ENCODE peak calls at places on chromosomes 11 and 22, in ten cellular contexts. One of them, this sample, is unnamed.

GRCh38 chr11:76622481-76623094 is 48.0 kb downstream of the LRRC32 start:
- DNase-seq in heart right ventricle: no peak
- DNase-seq in IMR-90: no peak
- DNase-seq in BJ: no peak
- DNase-seq in endothelial cell of umbilical vein: no peak
- DNase-seq in thoracic aorta: no peak
- DNase-seq in dorsolateral prefrontal cortex: peak; percentile 7
- DNase-seq in A549: no peak
- DNase-seq in fibroblast of pulmonary artery: no peak
- DNase-seq in HCT116: no peak
- DNase-seq in this sample: no peak

GRCh38 chr11:117189191-117189940 is 9.8 kb upstream of the TAGLN start:
- DNase-seq in heart right ventricle: no peak
- DNase-seq in IMR-90: no peak
- DNase-seq in BJ: no peak
- DNase-seq in endothelial cell of umbilical vein: no peak
- DNase-seq in thoracic aorta: no peak
- DNase-seq in dorsolateral prefrontal cortex: no peak
- DNase-seq in A549: no peak
- DNase-seq in fibroblast of pulmonary artery: no peak
- DNase-seq in HCT116: no peak
- DNase-seq in this sample: no peak

GRCh38 chr11:41245704-41246398 is 213.6 kb downstream of the LRRC4C start:
- DNase-seq in heart right ventricle: no peak
- DNase-seq in IMR-90: no peak
- DNase-seq in BJ: no peak
- DNase-seq in endothelial cell of umbilical vein: no peak
- DNase-seq in thoracic aorta: no peak
- DNase-seq in dorsolateral prefrontal cortex: no peak
- DNase-seq in A549: no peak
- DNase-seq in fibroblast of pulmonary artery: no peak
- DNase-seq in HCT116: no peak
- DNase-seq in this sample: no peak

GRCh38 chr11:36066891-36067290 is 123.0 kb downstream of the LDLRAD3 start:
- DNase-seq in heart right ventricle: no peak
- DNase-seq in IMR-90: no peak
- DNase-seq in BJ: no peak
- DNase-seq in endothelial cell of umbilical vein: no peak
- DNase-seq in thoracic aorta: no peak
- DNase-seq in dorsolateral prefrontal cortex: no peak
- DNase-seq in A549: no peak
- DNase-seq in fibroblast of pulmonary artery: no peak
- DNase-seq in HCT116: no peak
- DNase-seq in this sample: no peak

GRCh38 chr11:36478700-36479329 is 31.3 kb downstream of the TRAF6 start:
- DNase-seq in heart right ventricle: no peak
- DNase-seq in IMR-90: peak; percentile 59
- DNase-seq in BJ: no peak
- DNase-seq in endothelial cell of umbilical vein: peak; percentile 60
- DNase-seq in thoracic aorta: no peak
- DNase-seq in dorsolateral prefrontal cortex: peak; percentile 71
- DNase-seq in A549: peak; percentile 60
- DNase-seq in fibroblast of pulmonary artery: peak; percentile 80
- DNase-seq in HCT116: peak; percentile 22
- DNase-seq in this sample: no peak

GRCh38 chr11:103850419-103851165 is 185.8 kb upstream of the DDI1 start:
- DNase-seq in heart right ventricle: no peak
- DNase-seq in IMR-90: peak; percentile 36
- DNase-seq in BJ: no peak
- DNase-seq in endothelial cell of umbilical vein: no peak
- DNase-seq in thoracic aorta: no peak
- DNase-seq in dorsolateral prefrontal cortex: no peak
- DNase-seq in A549: no peak
- DNase-seq in fibroblast of pulmonary artery: no peak
- DNase-seq in HCT116: no peak
- DNase-seq in this sample: no peak

GRCh38 chr11:75301602-75302345 is 49.7 kb downstream of the ARRB1 start:
- DNase-seq in heart right ventricle: no peak
- DNase-seq in IMR-90: no peak
- DNase-seq in BJ: no peak
- DNase-seq in endothelial cell of umbilical vein: peak; percentile 46
- DNase-seq in thoracic aorta: no peak
- DNase-seq in dorsolateral prefrontal cortex: no peak
- DNase-seq in A549: no peak
- DNase-seq in fibroblast of pulmonary artery: no peak
- DNase-seq in HCT116: no peak
- DNase-seq in this sample: no peak

GRCh38 chr11:30045144-30045543 is 28.3 kb upstream of the KCNA4 start:
- DNase-seq in heart right ventricle: no peak
- DNase-seq in IMR-90: no peak
- DNase-seq in BJ: no peak
- DNase-seq in endothelial cell of umbilical vein: no peak
- DNase-seq in thoracic aorta: no peak
- DNase-seq in dorsolateral prefrontal cortex: no peak
- DNase-seq in A549: no peak
- DNase-seq in fibroblast of pulmonary artery: no peak
- DNase-seq in HCT116: no peak
- DNase-seq in this sample: no peak

GRCh38 chr11:11584446-11584810 is 37.4 kb downstream of the GALNT18 start:
- DNase-seq in heart right ventricle: no peak
- DNase-seq in IMR-90: peak; percentile 97
- DNase-seq in BJ: peak; percentile 49
- DNase-seq in endothelial cell of umbilical vein: no peak
- DNase-seq in thoracic aorta: no peak
- DNase-seq in dorsolateral prefrontal cortex: no peak
- DNase-seq in A549: peak; percentile 80
- DNase-seq in fibroblast of pulmonary artery: peak; percentile 27
- DNase-seq in HCT116: peak; percentile 41
- DNase-seq in this sample: peak; percentile 62

GRCh38 chr11:115884800-115885445 is 380.7 kb upstream of the CADM1 start:
- DNase-seq in heart right ventricle: no peak
- DNase-seq in IMR-90: no peak
- DNase-seq in BJ: no peak
- DNase-seq in endothelial cell of umbilical vein: no peak
- DNase-seq in thoracic aorta: no peak
- DNase-seq in dorsolateral prefrontal cortex: no peak
- DNase-seq in A549: no peak
- DNase-seq in fibroblast of pulmonary artery: no peak
- DNase-seq in HCT116: no peak
- DNase-seq in this sample: no peak

GRCh38 chr11:26043665-26044064 is 288.3 kb upstream of the ANO3 start:
- DNase-seq in heart right ventricle: no peak
- DNase-seq in IMR-90: no peak
- DNase-seq in BJ: no peak
- DNase-seq in endothelial cell of umbilical vein: no peak
- DNase-seq in thoracic aorta: no peak
- DNase-seq in dorsolateral prefrontal cortex: no peak
- DNase-seq in A549: no peak
- DNase-seq in fibroblast of pulmonary artery: no peak
- DNase-seq in HCT116: no peak
- DNase-seq in this sample: no peak

GRCh38 chr11:26045082-26045481 is 286.8 kb upstream of the ANO3 start:
- DNase-seq in heart right ventricle: no peak
- DNase-seq in IMR-90: peak; percentile 12
- DNase-seq in BJ: no peak
- DNase-seq in endothelial cell of umbilical vein: no peak
- DNase-seq in thoracic aorta: no peak
- DNase-seq in dorsolateral prefrontal cortex: no peak
- DNase-seq in A549: no peak
- DNase-seq in fibroblast of pulmonary artery: no peak
- DNase-seq in HCT116: no peak
- DNase-seq in this sample: peak; percentile 21

GRCh38 chr11:26044389-26044788 is 287.5 kb upstream of the ANO3 start:
- DNase-seq in heart right ventricle: no peak
- DNase-seq in IMR-90: no peak
- DNase-seq in BJ: no peak
- DNase-seq in endothelial cell of umbilical vein: no peak
- DNase-seq in thoracic aorta: no peak
- DNase-seq in dorsolateral prefrontal cortex: no peak
- DNase-seq in A549: no peak
- DNase-seq in fibroblast of pulmonary artery: no peak
- DNase-seq in HCT116: no peak
- DNase-seq in this sample: no peak

GRCh38 chr11:26040339-26040738 is 291.6 kb upstream of the ANO3 start:
- DNase-seq in heart right ventricle: no peak
- DNase-seq in IMR-90: no peak
- DNase-seq in BJ: no peak
- DNase-seq in endothelial cell of umbilical vein: no peak
- DNase-seq in thoracic aorta: no peak
- DNase-seq in dorsolateral prefrontal cortex: no peak
- DNase-seq in A549: no peak
- DNase-seq in fibroblast of pulmonary artery: no peak
- DNase-seq in HCT116: no peak
- DNase-seq in this sample: no peak

GRCh38 chr11:26042113-26042512 is 289.8 kb upstream of the ANO3 start:
- DNase-seq in heart right ventricle: no peak
- DNase-seq in IMR-90: no peak
- DNase-seq in BJ: no peak
- DNase-seq in endothelial cell of umbilical vein: no peak
- DNase-seq in thoracic aorta: no peak
- DNase-seq in dorsolateral prefrontal cortex: no peak
- DNase-seq in A549: no peak
- DNase-seq in fibroblast of pulmonary artery: no peak
- DNase-seq in HCT116: no peak
- DNase-seq in this sample: no peak
- H3K4me3 ChIP-seq in heart right ventricle: no peak overlapping the region
- H3K4me3 ChIP-seq in IMR-90: no peak overlapping the region
- H3K4me3 ChIP-seq in BJ: no peak overlapping the region
- H3K4me3 ChIP-seq in endothelial cell of umbilical vein: no peak overlapping the region
- H3K4me3 ChIP-seq in thoracic aorta: no peak overlapping the region
- H3K4me3 ChIP-seq in dorsolateral prefrontal cortex: no peak overlapping the region
- H3K4me3 ChIP-seq in A549: no peak overlapping the region
- H3K4me3 ChIP-seq in fibroblast of pulmonary artery: no peak overlapping the region
- H3K4me3 ChIP-seq in HCT116: no peak overlapping the region
- H3K4me3 ChIP-seq in this sample: no peak overlapping the region

DNA sequence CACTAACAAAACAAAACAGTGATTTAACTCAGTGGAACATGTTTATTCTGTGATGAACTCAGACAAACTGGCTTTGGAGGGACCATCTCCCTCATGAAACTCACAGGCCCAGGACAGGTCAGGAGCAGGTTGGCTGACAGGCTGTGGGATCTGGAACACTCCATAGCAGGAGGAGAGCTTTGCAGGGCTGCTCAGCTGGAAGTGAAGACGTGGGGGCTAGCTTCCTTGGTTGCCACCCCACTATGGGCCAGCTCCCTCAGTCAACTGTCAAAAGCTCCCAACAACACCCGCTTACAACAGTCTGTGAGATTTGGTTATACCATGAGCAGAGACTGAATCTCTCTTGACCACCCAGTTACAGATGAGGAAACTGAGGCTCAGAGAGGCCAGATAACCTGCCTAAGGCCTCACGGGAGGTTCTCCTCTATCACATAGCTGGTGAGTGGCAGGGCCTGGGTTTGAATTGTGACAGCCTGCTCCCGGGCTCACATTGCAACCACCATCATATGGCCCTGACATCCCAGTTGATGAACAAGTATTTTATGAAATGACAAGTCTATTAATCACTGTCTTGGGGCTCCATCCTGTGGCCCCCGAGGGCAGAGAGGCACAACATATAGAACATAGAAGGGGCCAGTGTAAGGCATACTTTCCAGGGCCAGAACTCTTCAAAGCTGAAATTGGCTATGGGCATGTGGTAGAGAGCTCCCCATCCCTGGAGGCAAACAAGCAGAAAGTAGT is 473.4 kb downstream of the MN1 start:
- DNase-seq in heart right ventricle: no peak
- DNase-seq in IMR-90: no peak
- DNase-seq in BJ: no peak
- DNase-seq in endothelial cell of umbilical vein: no peak
- DNase-seq in thoracic aorta: no peak
- DNase-seq in dorsolateral prefrontal cortex: no peak
- DNase-seq in A549: peak; percentile 7
- DNase-seq in fibroblast of pulmonary artery: no peak
- DNase-seq in HCT116: no peak
- DNase-seq in this sample: no peak
- TF ChIP-seq CTCF in heart right ventricle: no peak
- TF ChIP-seq CTCF in IMR-90: no peak
- TF ChIP-seq CTCF in BJ: no peak
- TF ChIP-seq CTCF in endothelial cell of umbilical vein: no peak
- TF ChIP-seq CTCF in thoracic aorta: no peak
- TF ChIP-seq CTCF in dorsolateral prefrontal cortex: no peak
- TF ChIP-seq CTCF in A549: peak; percentile 9
- TF ChIP-seq CTCF in fibroblast of pulmonary artery: no peak
- TF ChIP-seq CTCF in HCT116: no peak
- TF ChIP-seq CTCF in this sample: no peak

GRCh38 chr11:88178211-88178610 is 3.0 kb upstream of the RAB38 start:
- DNase-seq in heart right ventricle: no peak
- DNase-seq in IMR-90: peak; percentile 32
- DNase-seq in BJ: no peak
- DNase-seq in endothelial cell of umbilical vein: no peak
- DNase-seq in thoracic aorta: no peak
- DNase-seq in dorsolateral prefrontal cortex: no peak
- DNase-seq in A549: no peak
- DNase-seq in fibroblast of pulmonary artery: peak; percentile 33
- DNase-seq in HCT116: no peak
- DNase-seq in this sample: peak; percentile 38

GRCh38 chr11:88171982-88172381 is 3.3 kb downstream of the RAB38 start:
- DNase-seq in heart right ventricle: no peak
- DNase-seq in IMR-90: no peak
- DNase-seq in BJ: no peak
- DNase-seq in endothelial cell of umbilical vein: no peak
- DNase-seq in thoracic aorta: no peak
- DNase-seq in dorsolateral prefrontal cortex: no peak
- DNase-seq in A549: no peak
- DNase-seq in fibroblast of pulmonary artery: no peak
- DNase-seq in HCT116: no peak
- DNase-seq in this sample: no peak

GRCh38 chr11:88175004-88175706 is at the start of gene RAB38:
- DNase-seq in heart right ventricle: peak; percentile 20
- DNase-seq in IMR-90: peak; percentile 21
- DNase-seq in BJ: no peak
- DNase-seq in endothelial cell of umbilical vein: no peak
- DNase-seq in thoracic aorta: no peak
- DNase-seq in dorsolateral prefrontal cortex: no peak
- DNase-seq in A549: peak; percentile 4
- DNase-seq in fibroblast of pulmonary artery: peak; percentile 20
- DNase-seq in HCT116: peak; percentile 42
- DNase-seq in this sample: peak; percentile 63

GRCh38 chr11:88175707-88176066 is 444 bp upstream of the RAB38 start:
- DNase-seq in heart right ventricle: no peak
- DNase-seq in IMR-90: peak; percentile 7
- DNase-seq in BJ: no peak
- DNase-seq in endothelial cell of umbilical vein: peak; percentile 17
- DNase-seq in thoracic aorta: no peak
- DNase-seq in dorsolateral prefrontal cortex: no peak
- DNase-seq in A549: no peak
- DNase-seq in fibroblast of pulmonary artery: no peak
- DNase-seq in HCT116: no peak
- DNase-seq in this sample: peak; percentile 55

GRCh38 chr11:88174627-88175003 is 628 bp downstream of the RAB38 start:
- DNase-seq in heart right ventricle: peak; percentile 46
- DNase-seq in IMR-90: peak; percentile 86
- DNase-seq in BJ: no peak
- DNase-seq in endothelial cell of umbilical vein: peak; percentile 80
- DNase-seq in thoracic aorta: peak; percentile 15
- DNase-seq in dorsolateral prefrontal cortex: peak; percentile 15
- DNase-seq in A549: peak; percentile 24
- DNase-seq in fibroblast of pulmonary artery: peak; percentile 92
- DNase-seq in HCT116: peak; percentile 45
- DNase-seq in this sample: peak; percentile 91
- H3K4me3 ChIP-seq in heart right ventricle: peak overlapping the region; percentile 55
- H3K4me3 ChIP-seq in IMR-90: peak overlapping the region; percentile 46
- H3K4me3 ChIP-seq in BJ: peak overlapping the region; percentile 53
- H3K4me3 ChIP-seq in endothelial cell of umbilical vein: peak overlapping the region; percentile 61
- H3K4me3 ChIP-seq in thoracic aorta: peak overlapping the region; percentile 87
- H3K4me3 ChIP-seq in dorsolateral prefrontal cortex: peak overlapping the region; percentile 40
- H3K4me3 ChIP-seq in A549: peak overlapping the region; percentile 45
- H3K4me3 ChIP-seq in fibroblast of pulmonary artery: peak overlapping the region; percentile 57
- H3K4me3 ChIP-seq in HCT116: peak overlapping the region; percentile 64
- H3K4me3 ChIP-seq in this sample: peak overlapping the region; percentile 72

GRCh38 chr22:37546436-37547248 is 13.6 kb upstream of the CDC42EP1 start:
- DNase-seq in heart right ventricle: peak; percentile 75
- DNase-seq in IMR-90: peak; percentile 68
- DNase-seq in BJ: no peak
- DNase-seq in endothelial cell of umbilical vein: peak; percentile 44
- DNase-seq in thoracic aorta: no peak
- DNase-seq in dorsolateral prefrontal cortex: peak; percentile 50
- DNase-seq in A549: no peak
- DNase-seq in fibroblast of pulmonary artery: peak; percentile 96
- DNase-seq in HCT116: no peak
- DNase-seq in this sample: peak; percentile 70
- TF ChIP-seq CTCF in heart right ventricle: no peak
- TF ChIP-seq CTCF in IMR-90: no peak
- TF ChIP-seq CTCF in BJ: peak; percentile 18
- TF ChIP-seq CTCF in endothelial cell of umbilical vein: peak; percentile 15
- TF ChIP-seq CTCF in thoracic aorta: no peak
- TF ChIP-seq CTCF in dorsolateral prefrontal cortex: no peak
- TF ChIP-seq CTCF in A549: no peak
- TF ChIP-seq CTCF in fibroblast of pulmonary artery: peak; percentile 22
- TF ChIP-seq CTCF in HCT116: no peak
- TF ChIP-seq CTCF in this sample: no peak

This sample was measured in foreskin fibroblast.